ENCODE peak calls at places on chromosomes 16 and 17, in seven cellular contexts. S, K, R, G, N, Z and O are unnamed samples.
A peak's percentile ranks its signal among the peaks of the same experiment; 100 is the strongest.

GRCh38 chr16:80938035-80938927 is 68.4 kb downstream of the CMC2 start:
- DNase-seq in N (peak; percentile 99), G (no peak), Z (no peak), K (no peak), R (no peak), S (no peak), O (no peak)

GRCh38 chr17:40727447-40728231 is 24.1 kb upstream of the KRT24 start:
- DNase-seq in K (no peak), R (no peak), S (no peak), Z (no peak), G (no peak), N (no peak), O (peak; percentile 19)

GRCh38 chr16:88357306-88358032 is 25.3 kb upstream of the ZNF469 start:
- DNase-seq in K (no peak), N (no peak), S (no peak), R (no peak), Z (no peak), G (no peak), O (no peak)

GRCh38 chr17:15909481-15909991 is 35.4 kb upstream of the ADORA2B start:
- DNase-seq in G (no peak), N (no peak), Z (no peak), S (no peak), R (no peak), K (no peak), O (no peak)

GRCh38 chr16:85137323-85138072 is 25.2 kb upstream of the CIBAR2 start:
- DNase-seq in K (no peak), S (peak; percentile 96), G (peak; percentile 82), N (peak; percentile 73), R (no peak), Z (no peak), O (no peak)

GRCh38 chr17:50100921-50101345 is 5.8 kb downstream of the PDK2 start:
- DNase-seq in R (peak; percentile 25), K (no peak), Z (no peak), N (no peak), G (peak; percentile 43), S (no peak), O (no peak)

GRCh38 chr17:51251010-51251409 is 8.8 kb downstream of the MBTD1 start:
- DNase-seq in K (no peak), Z (no peak), N (peak; percentile 29), R (no peak), S (no peak), G (no peak), O (no peak)

GRCh38 chr17:35865412-35866355 is 3.0 kb downstream of the HEATR9 start:
- DNase-seq in K (no peak), Z (no peak), R (no peak), G (no peak), S (no peak), N (peak; percentile 31), O (no peak)

GRCh38 chr16:27444015-27444414 is 42.0 kb downstream of the IL21R start:
- DNase-seq in R (no peak), G (no peak), K (no peak), S (no peak), N (no peak), Z (no peak), O (no peak)